ENCODE peak calls at places on chromosome 1, in ten cellular contexts. E is activated naive CD4-positive, alpha-beta T cell; J is iPS-NIHi11; Z is T-helper 9 cell; V is stimulated activated CD8-positive, alpha-beta memory T cell treated with anti-CD3 and anti-CD28 coated beads, Interleukin-4, amount 100 ng/mL, for 1 hour; I is GM13976; T is WERI-Rb-1; O is RPMI7951; P is CD8-positive, alpha-beta T cell; M is caudate nucleus. H is an unnamed sample.

GRCh38 chr1:30745156-30745833 is 12.3 kb downstream of the LAPTM5 start:
- DNase-seq in P (no peak), Z (no peak), V (no peak), T (no peak), E (no peak), J (no peak), M (no peak), I (no peak), O (no peak), H (no peak)

GRCh38 chr1:234589854-234590620 is 19.9 kb downstream of the IRF2BP2 start:
- DNase-seq in V (no peak), M (peak; percentile 11), I (no peak), E (no peak), T (peak; percentile 51), Z (no peak), J (peak; percentile 41), P (no peak), O (peak; percentile 87), H (peak; percentile 60)

GRCh38 chr1:11178021-11179015 is 10.8 kb upstream of the ANGPTL7 start:
- DNase-seq in M (no peak), O (peak; percentile 13), Z (no peak), J (peak; percentile 28), V (no peak), P (no peak), I (no peak), E (no peak), T (no peak), H (no peak)

GRCh38 chr1:97254731-97255463 is 533.3 kb downstream of the PTBP2 start:
- DNase-seq in M (no peak), V (no peak), E (no peak), I (no peak), P (no peak), O (no peak), T (no peak), Z (no peak), J (no peak), H (no peak)

GRCh38 chr1:16321176-16321867 is 31.0 kb downstream of the FBXO42 start:
- DNase-seq in P (no peak), E (no peak), I (no peak), M (no peak), V (no peak), J (no peak), O (no peak), T (no peak), Z (no peak), H (no peak)

GRCh38 chr1:23958810-23959460 is 693 bp upstream of the PNRC2 start:
- DNase-seq in V (peak; percentile 70), O (peak; percentile 97), I (peak; percentile 91), Z (peak; percentile 77), E (peak; percentile 62), M (peak; percentile 68), P (peak; percentile 96), J (peak; percentile 84), T (peak; percentile 93), H (peak; percentile 79)

GRCh38 chr1:171817511-171818265 is 23.6 kb upstream of the DNM3 start:
- DNase-seq in I (peak; percentile 30), E (no peak), V (no peak), O (peak; percentile 84), J (peak; percentile 26), P (no peak), Z (no peak), M (peak; percentile 3), T (no peak), H (no peak)

GRCh38 chr1:206503591-206504362 is 3.6 kb upstream of the RASSF5 start:
- DNase-seq in I (peak; percentile 81), M (peak; percentile 18), Z (no peak), V (no peak), P (peak; percentile 30), T (no peak), O (peak; percentile 99), J (no peak), E (no peak), H (no peak)

GRCh38 chr1:47175227-47175934 is 14.5 kb downstream of the PDZK1IP1 start:
- DNase-seq in T (peak; percentile 63), E (no peak), M (peak; percentile 43), P (no peak), I (peak; percentile 69), Z (peak; percentile 17), O (peak; percentile 54), V (no peak), J (peak; percentile 82), H (peak; percentile 77)

GRCh38 chr1:208511242-208511860 is 267.2 kb upstream of the PLXNA2 start:
- DNase-seq in T (no peak), P (no peak), Z (no peak), M (no peak), V (no peak), O (no peak), I (no peak), E (no peak), J (no peak), H (no peak)

GRCh38 chr1:37189111-37189510 is 154.8 kb upstream of the GRIK3 start:
- DNase-seq in O (no peak), E (no peak), P (no peak), T (no peak), M (no peak), V (no peak), I (no peak), J (no peak), Z (no peak), H (no peak)

GRCh38 chr1:154326546-154327465 is 1.5 kb downstream of the ATP8B2 start:
- DNase-seq in O (peak; percentile 65), I (no peak), M (no peak), E (no peak), J (no peak), V (no peak), T (no peak), Z (no peak), P (peak; percentile 28), H (no peak)

H was measured in D341Med.